ENCODE peak calls at places on chromosomes 13 and 19, in six cellular contexts. U is AG04449, G is endothelial cell, A is WTC11, J is GM12865, Y is neural crest cell. M is an unnamed sample.

GRCh38 chr13:99989376-99990044 is 7.9 kb downstream of the ZIC2 start:
- DNase-seq in U (no peak), G (peak), A (peak), J (no peak), Y (no peak), M (no peak)

GRCh38 chr13:114115191-114115671 is 17.2 kb downstream of the RASA3 start:
- DNase-seq in U (no peak), G (no peak), A (peak), J (no peak), Y (no peak), M (no peak)

GRCh38 chr19:47315125-47315821 is 5.6 kb downstream of the C5AR1 start:
- DNase-seq in U (peak), G (no peak), A (no peak), J (no peak), Y (no peak), M (no peak)

GRCh38 chr13:97600438-97601080 is 166.6 kb downstream of the RAP2A start:
- DNase-seq in U (no peak), G (no peak), A (no peak), J (no peak), Y (no peak), M (no peak)

GRCh38 chr19:29326849-29327840 is 114.2 kb upstream of the UQCRFS1 start:
- DNase-seq in U (no peak), G (no peak), A (no peak), J (no peak), Y (no peak), M (no peak)

GRCh38 chr19:28497137-28497536 is 715.8 kb downstream of the UQCRFS1 start:
- DNase-seq in U (no peak), G (no peak), A (no peak), J (no peak), Y (no peak), M (no peak)

GRCh38 chr13:112697756-112698655 is 8.2 kb downstream of the ATP11A start:
- DNase-seq in U (no peak), G (no peak), A (peak), J (no peak), Y (no peak), M (no peak)

GRCh38 chr13:77521595-77522367 is 13.7 kb upstream of the SCEL start:
- DNase-seq in U (no peak), G (no peak), A (peak), J (no peak), Y (no peak), M (no peak)

GRCh38 chr13:112213467-112214245 is 146.7 kb downstream of the SOX1 start:
- DNase-seq in U (no peak), G (no peak), A (no peak), J (no peak), Y (no peak), M (no peak)

GRCh38 chr19:6738726-6739389 is 622 bp upstream of the TRIP10 start:
- DNase-seq in U (no peak), G (peak), A (peak), J (peak), Y (no peak), M (no peak)

GRCh38 chr13:99315186-99315585 is 8.0 kb upstream of the GPR183 start:
- DNase-seq in U (no peak), G (no peak), A (no peak), J (no peak), Y (no peak), M (no peak)

GRCh38 chr19:33063356-33064116 is 1.2 kb downstream of the RHPN2 start:
- DNase-seq in U (no peak), G (peak), A (peak), J (no peak), Y (no peak), M (no peak)

GRCh38 chr13:34822681-34823080 is 119.4 kb upstream of the NBEA start:
- DNase-seq in U (no peak), G (no peak), A (no peak), J (no peak), Y (no peak), M (no peak)

GRCh38 chr19:33557720-33558119 is 36.1 kb upstream of the PEPD start:
- DNase-seq in U (no peak), G (no peak), A (no peak), J (no peak), Y (no peak), M (no peak)

GRCh38 chr13:23510979-23511735 is 59.1 kb upstream of the TNFRSF19 start:
- DNase-seq in U (no peak), G (peak), A (peak), J (peak), Y (no peak), M (no peak)

GRCh38 chr13:26663801-26664200 is 96.8 kb downstream of the GPR12 start:
- DNase-seq in U (no peak), G (no peak), A (no peak), J (no peak), Y (no peak), M (no peak)

GRCh38 chr19:39403331-39404312 is 3.0 kb upstream of the ZFP36 start:
- DNase-seq in U (peak), G (peak), A (peak), J (peak), Y (peak), M (no peak)

GRCh38 chr13:42401376-42401775 is 129.4 kb downstream of the AKAP11 start:
- DNase-seq in U (no peak), G (no peak), A (no peak), J (peak), Y (no peak), M (no peak)

GRCh38 chr19:15897026-15897737 is 692 bp downstream of the CYP4F2 start:
- DNase-seq in U (no peak), G (no peak), A (no peak), J (no peak), Y (no peak), M (no peak)

GRCh38 chr13:39665763-39666162 is 10.3 kb downstream of the COG6 start:
- DNase-seq in U (no peak), G (no peak), A (no peak), J (no peak), Y (no peak), M (no peak)

GRCh38 chr13:101178394-101178793 is 237.9 kb downstream of the NALCN start:
- DNase-seq in U (no peak), G (no peak), A (no peak), J (no peak), Y (no peak), M (no peak)

GRCh38 chr13:112859817-112860190 is 109.2 kb upstream of the MCF2L start:
- DNase-seq in U (no peak), G (no peak), A (no peak), J (peak), Y (no peak), M (no peak)

GRCh38 chr13:95797016-95797415 is 120.1 kb downstream of the DNAJC3 start:
- DNase-seq in U (no peak), G (no peak), A (no peak), J (no peak), Y (no peak), M (no peak)

GRCh38 chr19:35177377-35178274 is 23.1 kb downstream of the FXYD5 start:
- DNase-seq in U (no peak), G (no peak), A (no peak), J (no peak), Y (no peak), M (no peak)

GRCh38 chr13:36475468-36475867 is 43.2 kb downstream of the CCNA1 start:
- DNase-seq in U (no peak), G (no peak), A (peak), J (no peak), Y (no peak), M (no peak)

GRCh38 chr19:50384685-50385535 is 763 bp downstream of the POLD1 start:
- DNase-seq in U (no peak), G (no peak), A (no peak), J (no peak), Y (no peak), M (no peak)

GRCh38 chr13:34867590-34867989 is 74.5 kb upstream of the NBEA start:
- DNase-seq in U (peak), G (no peak), A (no peak), J (peak), Y (no peak), M (no peak)

GRCh38 chr13:21012841-21013681 is 48.3 kb downstream of the LATS2 start:
- DNase-seq in U (no peak), G (no peak), A (no peak), J (no peak), Y (no peak), M (no peak)

GRCh38 chr19:3837332-3837731 is 31.5 kb downstream of the ZFR2 start:
- DNase-seq in U (no peak), G (no peak), A (no peak), J (no peak), Y (no peak), M (no peak)

GRCh38 chr19:40605201-40605971 is 4.2 kb downstream of the LTBP4 start:
- DNase-seq in U (no peak), G (peak), A (peak), J (peak), Y (no peak), M (no peak)

GRCh38 chr19:18023596-18024212 is 15.7 kb downstream of the ARRDC2 start:
- DNase-seq in U (no peak), G (peak), A (no peak), J (peak), Y (no peak), M (no peak)

GRCh38 chr13:93535256-93535655 is 308.6 kb downstream of the GPC6 start:
- DNase-seq in U (peak), G (no peak), A (no peak), J (no peak), Y (no peak), M (no peak)

GRCh38 chr13:93539914-93540313 is 313.3 kb downstream of the GPC6 start:
- DNase-seq in U (no peak), G (no peak), A (no peak), J (no peak), Y (no peak), M (no peak)

GRCh38 chr13:93529961-93530360 is 303.4 kb downstream of the GPC6 start:
- DNase-seq in U (no peak), G (no peak), A (no peak), J (no peak), Y (no peak), M (no peak)

DNA sequence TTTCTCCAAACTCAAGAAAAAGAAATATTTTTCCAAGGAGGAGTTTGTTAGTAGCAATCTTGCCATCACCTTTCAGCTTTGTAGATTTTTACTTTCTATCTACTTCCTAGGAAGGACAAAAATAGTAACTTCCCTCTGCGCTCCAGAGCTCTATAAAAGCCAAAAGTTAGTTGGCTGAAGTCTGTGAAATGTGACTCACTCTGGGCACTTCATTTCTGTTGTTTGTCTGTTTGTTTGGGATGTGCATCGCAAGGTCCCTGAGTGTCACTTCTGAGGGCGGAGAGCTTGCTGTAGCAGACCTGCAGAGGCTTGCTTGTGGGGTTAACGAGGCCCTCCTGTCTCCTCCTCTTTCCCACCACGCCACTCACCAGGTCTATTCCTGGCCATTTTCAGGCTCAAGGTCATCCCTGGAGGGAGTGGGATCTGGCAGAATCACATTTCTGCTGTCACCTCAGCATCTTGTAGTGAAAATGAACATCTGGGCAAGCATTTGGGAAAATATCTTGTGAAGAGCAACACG is 307.6 kb downstream of the GPC6 start:
- DNase-seq in U (no peak), G (no peak), A (no peak), J (no peak), Y (no peak), M (no peak)
- TF ChIP-seq CTCF in U (no peak), G (no peak), A (no peak), J (no peak), Y (no peak), M (no peak)

DNA sequence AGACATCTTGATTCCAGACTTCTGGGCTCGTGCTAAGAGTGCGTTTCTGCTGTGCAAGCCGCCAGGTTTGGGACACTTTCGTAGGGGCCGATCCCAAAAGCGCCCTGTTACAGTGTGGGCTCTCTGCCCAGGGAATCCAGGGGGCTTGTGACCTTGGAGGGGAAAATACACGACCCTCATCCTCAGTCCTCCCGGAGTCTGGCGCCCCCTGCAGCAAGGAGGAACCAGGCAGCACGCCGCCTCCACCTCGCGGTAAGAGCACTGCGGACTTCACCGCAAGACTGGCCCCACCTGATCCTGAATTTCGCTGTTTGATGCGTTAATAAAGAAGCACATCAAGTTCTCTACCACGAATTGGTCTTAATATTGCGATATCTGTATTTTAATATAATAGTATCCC is 5.2 kb downstream of the POLRMT start:
- DNase-seq in U (no peak), G (no peak), A (peak), J (no peak), Y (no peak), M (no peak)
- TF ChIP-seq CTCF in U (peak), G (peak), A (peak), J (peak), Y (peak), M (peak)

GRCh38 chr13:80413611-80414010 is 72.7 kb upstream of the SPRY2 start:
- DNase-seq in U (no peak), G (no peak), A (no peak), J (no peak), Y (no peak), M (no peak)

GRCh38 chr13:80408270-80408669 is 67.3 kb upstream of the SPRY2 start:
- DNase-seq in U (no peak), G (no peak), A (peak), J (peak), Y (no peak), M (no peak)
- TF ChIP-seq CTCF in U (no peak), G (no peak), A (no peak), J (no peak), Y (no peak), M (no peak)

GRCh38 chr19:1783354-1783753 is 28.7 kb downstream of the ATP8B3 start:
- DNase-seq in U (no peak), G (no peak), A (no peak), J (no peak), Y (no peak), M (no peak)

GRCh38 chr19:1777149-1777548 is 23.8 kb downstream of the ONECUT3 start:
- DNase-seq in U (no peak), G (no peak), A (no peak), J (no peak), Y (no peak), M (no peak)

GRCh38 chr19:1779604-1779973 is 26.3 kb downstream of the ONECUT3 start:
- DNase-seq in U (no peak), G (no peak), A (no peak), J (no peak), Y (no peak), M (no peak)

GRCh38 chr19:1782501-1782900 is 29.2 kb downstream of the ONECUT3 start:
- DNase-seq in U (no peak), G (no peak), A (no peak), J (no peak), Y (no peak), M (no peak)

DNA sequence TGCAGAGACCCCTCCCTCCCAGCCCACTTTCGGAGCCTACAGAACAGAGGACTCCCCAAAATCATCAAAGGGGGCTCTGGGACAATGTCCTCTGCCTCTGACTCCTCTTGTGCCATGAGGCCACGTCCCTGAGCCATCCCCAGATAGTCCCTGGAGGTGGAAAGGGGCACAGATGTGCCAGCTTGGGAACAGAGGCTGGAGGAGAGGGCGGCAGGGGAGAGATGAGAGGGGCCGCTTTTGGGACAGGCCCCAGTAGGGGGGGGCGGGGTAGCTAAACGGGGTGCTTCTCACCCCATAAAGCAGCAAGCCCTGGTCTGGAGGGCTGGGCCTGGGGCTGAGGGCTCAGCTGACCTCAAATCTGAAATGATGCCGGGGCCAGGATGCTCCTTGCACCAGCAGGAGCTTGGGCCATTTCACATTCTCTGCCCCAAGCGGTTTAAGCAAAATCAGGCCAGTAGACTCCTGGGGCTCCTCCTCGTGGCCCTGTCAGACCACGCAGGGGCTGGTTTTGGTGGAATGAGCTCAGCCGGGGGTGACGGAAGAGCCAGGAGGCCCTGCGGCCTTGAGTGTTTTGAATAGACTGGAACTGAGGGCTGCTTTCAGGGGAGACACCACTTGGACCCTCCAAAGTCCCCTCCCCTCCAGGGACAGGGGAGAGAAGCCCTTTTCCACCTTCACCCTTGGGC is 27.1 kb downstream of the ONECUT3 start:
- DNase-seq in U (no peak), G (no peak), A (no peak), J (peak), Y (no peak), M (no peak)
- TF ChIP-seq CTCF in U (peak), G (no peak), A (no peak), J (no peak), Y (peak), M (peak)

GRCh38 chr13:111046590-111047141 is 68.4 kb upstream of the ARHGEF7 start:
- DNase-seq in U (no peak), G (no peak), A (no peak), J (peak), Y (no peak), M (no peak)
- TF ChIP-seq CTCF in U (no peak), G (no peak), A (no peak), J (peak), Y (no peak), M (no peak)

M was measured in progenitor cell of endocrine pancreas.